ENCODE peak calls at places on chromosomes 11 and 22, in eight cellular contexts. One of them, this sample, is unnamed.
A peak's percentile ranks its signal among the peaks of the same experiment; 100 is the strongest.

GRCh38 chr11:70420008-70420464 is 21.7 kb downstream of the CTTN start:
- DNase-seq in NCI-H1417: no peak
- DNase-seq in AML-193: no peak
- DNase-seq in effector memory CD8-positive, alpha-beta T cell: no peak
- DNase-seq in nucleus accumbens: no peak
- DNase-seq in iris pigment epithelial cell: peak; percentile 97
- DNase-seq in A172: peak; percentile 82
- DNase-seq in upper lobe of right lung: no peak
- DNase-seq in this sample: no peak

GRCh38 chr11:47144541-47144940 is 32.1 kb downstream of the ARFGAP2 start:
- DNase-seq in NCI-H1417: no peak
- DNase-seq in effector memory CD8-positive, alpha-beta T cell: no peak
- DNase-seq in nucleus accumbens: no peak
- DNase-seq in AML-193: no peak
- DNase-seq in iris pigment epithelial cell: no peak
- DNase-seq in upper lobe of right lung: no peak
- DNase-seq in A172: no peak
- DNase-seq in this sample: no peak

GRCh38 chr11:76903325-76903724 is 42.6 kb downstream of the ACER3 start:
- DNase-seq in effector memory CD8-positive, alpha-beta T cell: no peak
- DNase-seq in A172: no peak
- DNase-seq in nucleus accumbens: no peak
- DNase-seq in NCI-H1417: peak; percentile 83
- DNase-seq in iris pigment epithelial cell: no peak
- DNase-seq in AML-193: no peak
- DNase-seq in upper lobe of right lung: no peak
- DNase-seq in this sample: no peak

GRCh38 chr22:24772493-24773220 is 1.9 kb downstream of the PIWIL3 start:
- DNase-seq in effector memory CD8-positive, alpha-beta T cell: no peak
- DNase-seq in iris pigment epithelial cell: peak; percentile 27
- DNase-seq in nucleus accumbens: no peak
- DNase-seq in AML-193: no peak
- DNase-seq in A172: peak; percentile 24
- DNase-seq in upper lobe of right lung: no peak
- DNase-seq in NCI-H1417: peak; percentile 7
- DNase-seq in this sample: no peak

GRCh38 chr11:612201-612960 is 3.4 kb downstream of the IRF7 start:
- DNase-seq in iris pigment epithelial cell: peak; percentile 22
- DNase-seq in AML-193: no peak
- DNase-seq in effector memory CD8-positive, alpha-beta T cell: no peak
- DNase-seq in NCI-H1417: peak; percentile 32
- DNase-seq in A172: peak; percentile 22
- DNase-seq in nucleus accumbens: no peak
- DNase-seq in upper lobe of right lung: peak; percentile 68
- DNase-seq in this sample: no peak

GRCh38 chr11:1196516-1197391 is 26.1 kb upstream of the MUC5B start:
- DNase-seq in upper lobe of right lung: peak; percentile 57
- DNase-seq in effector memory CD8-positive, alpha-beta T cell: no peak
- DNase-seq in AML-193: no peak
- DNase-seq in iris pigment epithelial cell: no peak
- DNase-seq in NCI-H1417: no peak
- DNase-seq in nucleus accumbens: no peak
- DNase-seq in A172: no peak
- DNase-seq in this sample: no peak

GRCh38 chr11:29527391-29527936 is 489.4 kb downstream of the KCNA4 start:
- DNase-seq in NCI-H1417: no peak
- DNase-seq in iris pigment epithelial cell: peak; percentile 97
- DNase-seq in AML-193: peak; percentile 92
- DNase-seq in nucleus accumbens: no peak
- DNase-seq in upper lobe of right lung: no peak
- DNase-seq in effector memory CD8-positive, alpha-beta T cell: no peak
- DNase-seq in A172: peak; percentile 37
- DNase-seq in this sample: peak; percentile 28

GRCh38 chr11:116707746-116708145 is 65.0 kb downstream of the BUD13 start:
- DNase-seq in nucleus accumbens: no peak
- DNase-seq in AML-193: no peak
- DNase-seq in effector memory CD8-positive, alpha-beta T cell: no peak
- DNase-seq in upper lobe of right lung: no peak
- DNase-seq in iris pigment epithelial cell: no peak
- DNase-seq in NCI-H1417: no peak
- DNase-seq in A172: no peak
- DNase-seq in this sample: no peak

GRCh38 chr11:1458340-1459218 is 28.0 kb downstream of the MOB2 start:
- DNase-seq in effector memory CD8-positive, alpha-beta T cell: no peak
- DNase-seq in iris pigment epithelial cell: peak; percentile 24
- DNase-seq in nucleus accumbens: no peak
- DNase-seq in AML-193: no peak
- DNase-seq in NCI-H1417: peak; percentile 7
- DNase-seq in upper lobe of right lung: peak; percentile 91
- DNase-seq in A172: peak; percentile 30
- DNase-seq in this sample: no peak

GRCh38 chr11:75097173-75097557 is 489 bp upstream of the OR2AT4 start:
- DNase-seq in upper lobe of right lung: no peak
- DNase-seq in AML-193: no peak
- DNase-seq in iris pigment epithelial cell: no peak
- DNase-seq in NCI-H1417: no peak
- DNase-seq in nucleus accumbens: no peak
- DNase-seq in A172: no peak
- DNase-seq in effector memory CD8-positive, alpha-beta T cell: no peak
- DNase-seq in this sample: no peak

GRCh38 chr11:73310661-73311393 is 2.8 kb downstream of the ARHGEF17 start:
- DNase-seq in iris pigment epithelial cell: no peak
- DNase-seq in upper lobe of right lung: no peak
- DNase-seq in nucleus accumbens: no peak
- DNase-seq in AML-193: no peak
- DNase-seq in effector memory CD8-positive, alpha-beta T cell: no peak
- DNase-seq in A172: no peak
- DNase-seq in NCI-H1417: no peak
- DNase-seq in this sample: no peak

GRCh38 chr11:26931248-26931631 is 62.7 kb upstream of the FIBIN start:
- DNase-seq in NCI-H1417: no peak
- DNase-seq in AML-193: no peak
- DNase-seq in nucleus accumbens: no peak
- DNase-seq in effector memory CD8-positive, alpha-beta T cell: no peak
- DNase-seq in iris pigment epithelial cell: peak; percentile 60
- DNase-seq in upper lobe of right lung: no peak
- DNase-seq in A172: no peak
- DNase-seq in this sample: no peak

GRCh38 chr11:75140269-75141138 is 10.4 kb upstream of the SLCO2B1 start:
- DNase-seq in effector memory CD8-positive, alpha-beta T cell: peak; percentile 80
- DNase-seq in A172: no peak
- DNase-seq in AML-193: no peak
- DNase-seq in upper lobe of right lung: peak; percentile 85
- DNase-seq in nucleus accumbens: no peak
- DNase-seq in iris pigment epithelial cell: peak; percentile 23
- DNase-seq in NCI-H1417: peak; percentile 22
- DNase-seq in this sample: peak; percentile 40

GRCh38 chr11:79121351-79121750 is 319.5 kb downstream of the TENM4 start:
- DNase-seq in upper lobe of right lung: no peak
- DNase-seq in nucleus accumbens: no peak
- DNase-seq in NCI-H1417: no peak
- DNase-seq in AML-193: no peak
- DNase-seq in effector memory CD8-positive, alpha-beta T cell: no peak
- DNase-seq in iris pigment epithelial cell: peak; percentile 12
- DNase-seq in A172: no peak
- DNase-seq in this sample: no peak

GRCh38 chr22:45548991-45549736 is 46.5 kb downstream of the FBLN1 start:
- DNase-seq in upper lobe of right lung: no peak
- DNase-seq in A172: peak; percentile 94
- DNase-seq in effector memory CD8-positive, alpha-beta T cell: no peak
- DNase-seq in iris pigment epithelial cell: peak; percentile 91
- DNase-seq in AML-193: no peak
- DNase-seq in NCI-H1417: no peak
- DNase-seq in nucleus accumbens: no peak
- DNase-seq in this sample: no peak

GRCh38 chr22:23305321-23305910 is 125.1 kb downstream of the BCR start:
- DNase-seq in effector memory CD8-positive, alpha-beta T cell: no peak
- DNase-seq in iris pigment epithelial cell: peak; percentile 57
- DNase-seq in A172: peak; percentile 62
- DNase-seq in upper lobe of right lung: peak; percentile 61
- DNase-seq in AML-193: no peak
- DNase-seq in nucleus accumbens: no peak
- DNase-seq in NCI-H1417: no peak
- DNase-seq in this sample: no peak